ENCODE peak calls at places on chromosomes 5 and 9, in ten cellular contexts. V is upper lobe of right lung; Z is M059J; D is activated T-helper 9 cell treated with anti-CD3 and anti-CD28 coated beads, Interleukin-2, amount 50 U/mL, for 16 hours; M is WTC11; L is brain microvascular endothelial cell; C is heart right ventricle; S is head of caudate nucleus; R is activated gamma-delta T cell treated with Interleukin-2 at 50 U/mL for 16 hours; A is endodermal cell. Q is an unnamed sample.

GRCh38 chr9:37284631-37285030 is 137.9 kb upstream of the GRHPR start:
- DNase-seq in R (no peak), L (no peak), M (no peak), D (no peak), C (no peak), V (no peak), S (no peak), Z (no peak), A (no peak), Q (no peak)

GRCh38 chr5:53582225-53582624 is 21.8 kb downstream of the NDUFS4 start:
- DNase-seq in V (no peak), A (no peak), L (no peak), M (no peak), Z (no peak), R (no peak), D (no peak), C (no peak), S (no peak), Q (no peak)

GRCh38 chr9:79465171-79465570 is 106.6 kb upstream of the TLE4 start:
- DNase-seq in L (no peak), S (no peak), V (no peak), A (no peak), Z (no peak), C (no peak), M (no peak), R (no peak), D (no peak), Q (no peak)

GRCh38 chr5:170112876-170113516 is 7.3 kb downstream of the FOXI1 start:
- DNase-seq in S (no peak), M (peak; percentile 16), D (no peak), V (no peak), R (no peak), L (no peak), Z (no peak), A (peak; percentile 62), C (no peak), Q (no peak)

GRCh38 chr9:135230817-135231520 is 143.5 kb downstream of the OLFM1 start:
- DNase-seq in A (peak; percentile 62), C (no peak), Z (no peak), M (peak; percentile 4), D (no peak), V (peak; percentile 34), S (no peak), R (no peak), L (no peak), Q (no peak)

GRCh38 chr5:177220576-177220975 is 82.9 kb downstream of the RAB24 start:
- DNase-seq in A (no peak), Z (no peak), R (no peak), D (no peak), V (no peak), C (no peak), L (no peak), M (no peak), S (no peak), Q (no peak)

GRCh38 chr5:132227485-132228240 is at the start of gene P4HA2:
- DNase-seq in C (peak; percentile 80), R (peak; percentile 23), D (peak; percentile 19), V (peak; percentile 94), L (peak; percentile 52), A (peak; percentile 90), Z (peak; percentile 78), M (peak; percentile 76), S (peak; percentile 80), Q (peak; percentile 90)

GRCh38 chr5:83718195-83718825 is 2.3 kb downstream of the HAPLN1 start:
- DNase-seq in A (peak; percentile 69), D (no peak), V (no peak), Z (peak; percentile 63), M (peak; percentile 40), C (peak; percentile 55), R (no peak), L (peak; percentile 62), S (no peak), Q (peak; percentile 68)

Q was measured in AG08395.